ENCODE peak calls at places on chromosomes 13 and 19, in eight cellular contexts. One of them, this sample, is unnamed.

GRCh38 chr19:35462476-35462953 is 14.5 kb downstream of the FFAR2 start:
- DNase-seq in testis: no peak
- DNase-seq in cardiac muscle cell: no peak
- DNase-seq in GM23248: no peak
- DNase-seq in tibial artery: no peak
- DNase-seq in Karpas-422: peak; percentile 71
- DNase-seq in adipocyte: no peak
- DNase-seq in breast epithelium: no peak
- DNase-seq in this sample: no peak

GRCh38 chr13:70518081-70518480 is 409.8 kb upstream of the KLHL1 start:
- DNase-seq in breast epithelium: no peak
- DNase-seq in cardiac muscle cell: no peak
- DNase-seq in Karpas-422: no peak
- DNase-seq in adipocyte: no peak
- DNase-seq in testis: no peak
- DNase-seq in GM23248: no peak
- DNase-seq in tibial artery: no peak
- DNase-seq in this sample: no peak

GRCh38 chr19:39237200-39238184 is 7.3 kb downstream of the IFNL3 start:
- DNase-seq in testis: no peak
- DNase-seq in cardiac muscle cell: no peak
- DNase-seq in breast epithelium: peak; percentile 61
- DNase-seq in Karpas-422: peak; percentile 67
- DNase-seq in GM23248: no peak
- DNase-seq in tibial artery: no peak
- DNase-seq in adipocyte: no peak
- DNase-seq in this sample: peak; percentile 48

GRCh38 chr13:27194895-27195764 is 23.5 kb upstream of the USP12 start:
- DNase-seq in cardiac muscle cell: peak; percentile 87
- DNase-seq in GM23248: peak; percentile 96
- DNase-seq in breast epithelium: no peak
- DNase-seq in Karpas-422: no peak
- DNase-seq in adipocyte: peak; percentile 83
- DNase-seq in tibial artery: no peak
- DNase-seq in testis: no peak
- DNase-seq in this sample: peak; percentile 26

GRCh38 chr19:10552596-10553053 is 8.9 kb downstream of the ATG4D start:
- DNase-seq in Karpas-422: peak; percentile 87
- DNase-seq in testis: peak; percentile 68
- DNase-seq in tibial artery: no peak
- DNase-seq in GM23248: peak; percentile 36
- DNase-seq in breast epithelium: no peak
- DNase-seq in cardiac muscle cell: peak; percentile 26
- DNase-seq in adipocyte: peak; percentile 22
- DNase-seq in this sample: peak; percentile 55

GRCh38 chr19:32919365-32919764 is 49.8 kb upstream of the SLC7A9 start:
- DNase-seq in GM23248: no peak
- DNase-seq in breast epithelium: no peak
- DNase-seq in cardiac muscle cell: no peak
- DNase-seq in tibial artery: no peak
- DNase-seq in adipocyte: no peak
- DNase-seq in Karpas-422: no peak
- DNase-seq in testis: no peak
- DNase-seq in this sample: no peak

GRCh38 chr19:49558591-49558990 is 21.8 kb downstream of the NOSIP start:
- DNase-seq in cardiac muscle cell: no peak
- DNase-seq in Karpas-422: no peak
- DNase-seq in tibial artery: no peak
- DNase-seq in testis: no peak
- DNase-seq in GM23248: no peak
- DNase-seq in adipocyte: no peak
- DNase-seq in breast epithelium: no peak
- DNase-seq in this sample: no peak

GRCh38 chr19:44848036-44848804 is 2.1 kb downstream of the NECTIN2 start:
- DNase-seq in breast epithelium: no peak
- DNase-seq in Karpas-422: no peak
- DNase-seq in adipocyte: peak; percentile 74
- DNase-seq in tibial artery: no peak
- DNase-seq in testis: peak; percentile 38
- DNase-seq in cardiac muscle cell: peak; percentile 56
- DNase-seq in GM23248: peak; percentile 85
- DNase-seq in this sample: no peak

GRCh38 chr13:64311948-64312347 is 2896.3 kb upstream of the PCDH20 start:
- DNase-seq in breast epithelium: no peak
- DNase-seq in tibial artery: no peak
- DNase-seq in cardiac muscle cell: no peak
- DNase-seq in adipocyte: no peak
- DNase-seq in testis: no peak
- DNase-seq in Karpas-422: no peak
- DNase-seq in GM23248: no peak
- DNase-seq in this sample: no peak

GRCh38 chr13:45333973-45334922 is 6.7 kb downstream of the TPT1 start:
- DNase-seq in GM23248: peak; percentile 48
- DNase-seq in breast epithelium: no peak
- DNase-seq in tibial artery: no peak
- DNase-seq in Karpas-422: peak; percentile 46
- DNase-seq in cardiac muscle cell: peak; percentile 71
- DNase-seq in adipocyte: no peak
- DNase-seq in testis: no peak
- DNase-seq in this sample: no peak

GRCh38 chr19:49244256-49244655 is 80.7 kb downstream of the SLC6A16 start:
- DNase-seq in Karpas-422: no peak
- DNase-seq in testis: no peak
- DNase-seq in tibial artery: no peak
- DNase-seq in GM23248: no peak
- DNase-seq in cardiac muscle cell: no peak
- DNase-seq in breast epithelium: no peak
- DNase-seq in adipocyte: no peak
- DNase-seq in this sample: no peak

GRCh38 chr13:22486490-22486889 is 694.3 kb upstream of the SGCG start:
- DNase-seq in tibial artery: no peak
- DNase-seq in breast epithelium: no peak
- DNase-seq in cardiac muscle cell: no peak
- DNase-seq in Karpas-422: no peak
- DNase-seq in GM23248: no peak
- DNase-seq in adipocyte: no peak
- DNase-seq in testis: no peak
- DNase-seq in this sample: no peak

GRCh38 chr19:51507640-51508058 is 6.0 kb upstream of the SIGLEC12 start:
- DNase-seq in Karpas-422: no peak
- DNase-seq in tibial artery: no peak
- DNase-seq in breast epithelium: no peak
- DNase-seq in GM23248: no peak
- DNase-seq in adipocyte: no peak
- DNase-seq in testis: no peak
- DNase-seq in cardiac muscle cell: no peak
- DNase-seq in this sample: no peak
- H3K9me3 ChIP-seq in Karpas-422: no peaks in the 10 kb centered on the region
- H3K9me3 ChIP-seq in tibial artery: no peaks in the 10 kb centered on the region
- H3K9me3 ChIP-seq in breast epithelium: peaks cover 13% of the 10 kb centered on the region
- H3K9me3 ChIP-seq in GM23248: no peaks in the 10 kb centered on the region
- H3K9me3 ChIP-seq in adipocyte: peaks cover 8% of the 10 kb centered on the region
- H3K9me3 ChIP-seq in testis: no peaks in the 10 kb centered on the region
- H3K9me3 ChIP-seq in cardiac muscle cell: no peaks in the 10 kb centered on the region
- H3K9me3 ChIP-seq in this sample: no peaks in the 10 kb centered on the region

GRCh38 chr13:19150226-19150625 is 31.4 kb downstream of the TUBA3C start:
- DNase-seq in Karpas-422: no peak
- DNase-seq in adipocyte: no peak
- DNase-seq in breast epithelium: no peak
- DNase-seq in cardiac muscle cell: no peak
- DNase-seq in testis: no peak
- DNase-seq in GM23248: no peak
- DNase-seq in tibial artery: no peak
- DNase-seq in this sample: no peak

GRCh38 chr13:19153782-19154450 is 27.7 kb downstream of the TUBA3C start:
- DNase-seq in GM23248: peak; percentile 0
- DNase-seq in tibial artery: no peak
- DNase-seq in breast epithelium: no peak
- DNase-seq in testis: peak; percentile 58
- DNase-seq in cardiac muscle cell: no peak
- DNase-seq in Karpas-422: peak; percentile 60
- DNase-seq in adipocyte: no peak
- DNase-seq in this sample: peak; percentile 35

GRCh38 chr13:19151581-19152263 is 29.9 kb downstream of the TUBA3C start:
- DNase-seq in cardiac muscle cell: no peak
- DNase-seq in breast epithelium: no peak
- DNase-seq in tibial artery: no peak
- DNase-seq in Karpas-422: no peak
- DNase-seq in GM23248: no peak
- DNase-seq in testis: peak; percentile 9
- DNase-seq in adipocyte: no peak
- DNase-seq in this sample: no peak

GRCh38 chr13:19150712-19151228 is 30.9 kb downstream of the TUBA3C start:
- DNase-seq in Karpas-422: no peak
- DNase-seq in cardiac muscle cell: no peak
- DNase-seq in testis: peak; percentile 2
- DNase-seq in breast epithelium: no peak
- DNase-seq in tibial artery: no peak
- DNase-seq in GM23248: no peak
- DNase-seq in adipocyte: no peak
- DNase-seq in this sample: no peak

DNA sequence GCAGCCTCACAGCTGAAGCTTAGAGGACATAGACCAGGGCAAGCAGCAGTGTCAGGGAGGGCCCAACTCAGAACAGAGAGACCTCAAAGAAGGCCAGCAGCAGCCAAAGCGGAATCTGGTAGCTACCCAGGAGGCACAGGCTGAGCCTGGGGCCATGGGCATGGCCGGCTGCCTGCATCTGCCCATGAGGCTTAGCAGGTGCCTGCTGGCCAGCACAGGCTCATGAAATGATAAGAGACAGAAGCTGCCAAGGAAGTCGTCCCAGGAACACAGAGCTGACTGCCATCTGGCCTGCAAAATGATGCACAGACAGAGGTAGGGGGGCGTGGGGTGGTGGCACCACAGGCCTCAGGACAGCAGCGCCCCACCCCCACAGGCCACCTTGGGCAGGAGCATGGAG is 29.2 kb downstream of the TUBA3C start:
- DNase-seq in cardiac muscle cell: no peak
- DNase-seq in adipocyte: no peak
- DNase-seq in testis: peak; percentile 17
- DNase-seq in breast epithelium: no peak
- DNase-seq in tibial artery: no peak
- DNase-seq in GM23248: no peak
- DNase-seq in Karpas-422: no peak
- DNase-seq in this sample: no peak
- H3K9me3 ChIP-seq in cardiac muscle cell: no peaks in the 10 kb centered on the region
- H3K9me3 ChIP-seq in adipocyte: peaks cover 14% of the 10 kb centered on the region
- H3K9me3 ChIP-seq in testis: no peaks in the 10 kb centered on the region
- H3K9me3 ChIP-seq in breast epithelium: no peaks in the 10 kb centered on the region
- H3K9me3 ChIP-seq in tibial artery: no peaks in the 10 kb centered on the region
- H3K9me3 ChIP-seq in GM23248: no peaks in the 10 kb centered on the region
- H3K9me3 ChIP-seq in Karpas-422: peaks cover 3% of the 10 kb centered on the region
- H3K9me3 ChIP-seq in this sample: peaks cover 7% of the 10 kb centered on the region

GRCh38 chr19:6825076-6825774 is 52.7 kb downstream of the VAV1 start:
- DNase-seq in Karpas-422: no peak
- DNase-seq in adipocyte: no peak
- DNase-seq in testis: no peak
- DNase-seq in breast epithelium: peak; percentile 25
- DNase-seq in cardiac muscle cell: no peak
- DNase-seq in GM23248: no peak
- DNase-seq in tibial artery: peak; percentile 33
- DNase-seq in this sample: no peak
- H3K9me3 ChIP-seq in Karpas-422: no peaks in the 10 kb centered on the region
- H3K9me3 ChIP-seq in adipocyte: peaks cover 6% of the 10 kb centered on the region
- H3K9me3 ChIP-seq in testis: no peaks in the 10 kb centered on the region
- H3K9me3 ChIP-seq in breast epithelium: peaks cover 4% of the 10 kb centered on the region
- H3K9me3 ChIP-seq in cardiac muscle cell: no peaks in the 10 kb centered on the region
- H3K9me3 ChIP-seq in GM23248: no peaks in the 10 kb centered on the region
- H3K9me3 ChIP-seq in tibial artery: no peaks in the 10 kb centered on the region
- H3K9me3 ChIP-seq in this sample: no peaks in the 10 kb centered on the region

GRCh38 chr19:57570707-57571106 is 8.0 kb downstream of the ZNF416 start:
- DNase-seq in Karpas-422: no peak
- DNase-seq in adipocyte: no peak
- DNase-seq in testis: no peak
- DNase-seq in cardiac muscle cell: no peak
- DNase-seq in GM23248: no peak
- DNase-seq in tibial artery: no peak
- DNase-seq in breast epithelium: no peak
- DNase-seq in this sample: no peak

GRCh38 chr19:57578487-57579205 is at the start of gene ZNF416:
- DNase-seq in tibial artery: peak; percentile 98
- DNase-seq in testis: peak; percentile 100
- DNase-seq in adipocyte: peak; percentile 100
- DNase-seq in GM23248: peak; percentile 100
- DNase-seq in Karpas-422: peak; percentile 100
- DNase-seq in cardiac muscle cell: peak; percentile 99
- DNase-seq in breast epithelium: peak; percentile 95
- DNase-seq in this sample: peak; percentile 98

GRCh38 chr19:57572415-57572947 is 6.2 kb downstream of the ZNF416 start:
- DNase-seq in testis: no peak
- DNase-seq in tibial artery: no peak
- DNase-seq in cardiac muscle cell: no peak
- DNase-seq in adipocyte: no peak
- DNase-seq in GM23248: no peak
- DNase-seq in breast epithelium: no peak
- DNase-seq in Karpas-422: no peak
- DNase-seq in this sample: no peak

DNA sequence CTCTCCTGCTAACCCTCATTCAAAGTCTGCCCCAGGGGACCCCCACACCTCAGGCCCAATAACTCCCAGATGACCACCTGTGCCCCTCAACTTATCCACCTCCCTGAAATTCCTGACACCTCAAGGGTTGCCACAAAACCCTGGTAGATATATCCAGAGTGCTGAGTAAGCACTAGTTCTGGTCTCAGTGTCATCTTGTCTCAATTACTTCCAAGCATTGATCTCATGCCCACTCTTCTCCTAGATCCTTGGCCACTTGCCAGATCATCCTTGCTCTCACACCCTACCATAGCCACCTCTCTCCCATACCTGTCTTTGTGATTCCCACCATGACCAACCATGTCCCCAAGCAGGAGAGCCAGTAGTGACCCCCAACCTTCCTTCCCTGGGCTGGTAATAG is 2.0 kb downstream of the ZNF416 start:
- DNase-seq in cardiac muscle cell: no peak
- DNase-seq in testis: no peak
- DNase-seq in tibial artery: no peak
- DNase-seq in GM23248: no peak
- DNase-seq in Karpas-422: no peak
- DNase-seq in adipocyte: no peak
- DNase-seq in breast epithelium: no peak
- DNase-seq in this sample: no peak
- H3K9me3 ChIP-seq in cardiac muscle cell: no peaks in the 10 kb centered on the region
- H3K9me3 ChIP-seq in testis: no peaks in the 10 kb centered on the region
- H3K9me3 ChIP-seq in tibial artery: peaks cover 14% of the 10 kb centered on the region
- H3K9me3 ChIP-seq in GM23248: peaks cover 5% of the 10 kb centered on the region
- H3K9me3 ChIP-seq in Karpas-422: peaks cover 75% of the 10 kb centered on the region
- H3K9me3 ChIP-seq in adipocyte: peaks cover 48% of the 10 kb centered on the region
- H3K9me3 ChIP-seq in breast epithelium: peaks cover 58% of the 10 kb centered on the region
- H3K9me3 ChIP-seq in this sample: peaks cover 43% of the 10 kb centered on the region